ENCODE peak calls at places on chromosomes 13 and 19, in six cellular contexts. D is right atrium auricular region, O is transverse colon, W is astrocyte, H is cardiac muscle cell, S is left ventricle myocardium inferior. E is an unnamed sample.

GRCh38 chr19:18802354-18802753 is 11.2 kb upstream of the COMP start:
- DNase-seq in D (no peak), O (no peak), W (no peak), H (no peak), S (no peak), E (peak; percentile 64)

GRCh38 chr19:18153555-18154134 is 682 bp downstream of the PIK3R2 start:
- DNase-seq in D (no peak), O (peak; percentile 48), W (no peak), H (no peak), S (no peak), E (no peak)

GRCh38 chr13:30486230-30487074 is 20.7 kb upstream of the HMGB1 start:
- DNase-seq in D (no peak), O (peak; percentile 34), W (peak; percentile 37), H (peak; percentile 16), S (no peak), E (no peak)

GRCh38 chr19:15091918-15092753 is 10.1 kb downstream of the OR1I1 start:
- DNase-seq in D (no peak), O (no peak), W (peak; percentile 23), H (peak; percentile 81), S (no peak), E (peak; percentile 44)

GRCh38 chr13:25890671-25891212 is 161.1 kb downstream of the SHISA2 start:
- DNase-seq in D (no peak), O (no peak), W (no peak), H (peak; percentile 15), S (no peak), E (no peak)

GRCh38 chr19:18274303-18274775 is at the start of gene IQCN:
- DNase-seq in D (peak; percentile 77), O (peak; percentile 66), W (no peak), H (peak; percentile 28), S (no peak), E (no peak)

GRCh38 chr13:110683203-110683883 is 22.6 kb downstream of the CARS2 start:
- DNase-seq in D (no peak), O (no peak), W (no peak), H (peak; percentile 28), S (no peak), E (no peak)

GRCh38 chr19:48739400-48739825 is 997 bp downstream of the RASIP1 start:
- DNase-seq in D (no peak), O (no peak), W (no peak), H (no peak), S (no peak), E (no peak)

GRCh38 chr19:42129399-42130253 is 2.6 kb downstream of the POU2F2 start:
- DNase-seq in D (no peak), O (peak; percentile 75), W (no peak), H (peak; percentile 29), S (peak; percentile 29), E (peak; percentile 45)

GRCh38 chr19:38412491-38412890 is 9.6 kb downstream of the FAM98C start:
- DNase-seq in D (no peak), O (no peak), W (no peak), H (no peak), S (no peak), E (no peak)

GRCh38 chr13:37934339-37935191 is 65.0 kb upstream of the TRPC4 start:
- DNase-seq in D (no peak), O (no peak), W (no peak), H (no peak), S (peak; percentile 41), E (no peak)

GRCh38 chr13:32829269-32829668 is 187.0 kb upstream of the KL start:
- DNase-seq in D (no peak), O (no peak), W (peak; percentile 51), H (no peak), S (no peak), E (no peak)

GRCh38 chr19:4103073-4103418 is 20.9 kb downstream of the MAP2K2 start:
- DNase-seq in D (no peak), O (no peak), W (no peak), H (no peak), S (no peak), E (no peak)

GRCh38 chr19:58382997-58383603 is 2.3 kb upstream of the ZNF837 start:
- DNase-seq in D (no peak), O (no peak), W (no peak), H (no peak), S (no peak), E (no peak)

GRCh38 chr19:1747285-1748114 is 5.8 kb upstream of the ONECUT3 start:
- DNase-seq in D (no peak), O (no peak), W (peak; percentile 86), H (peak; percentile 89), S (no peak), E (no peak)

GRCh38 chr19:14871619-14872230 is 14.2 kb downstream of the OR7A17 start:
- DNase-seq in D (no peak), O (no peak), W (no peak), H (peak; percentile 39), S (no peak), E (no peak)

GRCh38 chr19:45385392-45386221 is 15.2 kb upstream of the ERCC2 start:
- DNase-seq in D (no peak), O (no peak), W (no peak), H (no peak), S (no peak), E (no peak)

GRCh38 chr13:108609353-108609752 is 20.1 kb upstream of the MYO16 start:
- DNase-seq in D (no peak), O (no peak), W (peak; percentile 4), H (peak; percentile 2), S (no peak), E (no peak)

GRCh38 chr19:44951179-44952159 is 3.7 kb upstream of the CLPTM1 start:
- DNase-seq in D (peak; percentile 78), O (peak; percentile 54), W (peak; percentile 52), H (peak; percentile 89), S (no peak), E (peak; percentile 82)

GRCh38 chr13:22748866-22749586 is 431.8 kb upstream of the SGCG start:
- DNase-seq in D (no peak), O (no peak), W (no peak), H (peak; percentile 31), S (no peak), E (no peak)

GRCh38 chr19:10286803-10287737 is at the start of gene ICAM4:
- DNase-seq in D (no peak), O (peak; percentile 48), W (no peak), H (peak; percentile 88), S (peak; percentile 87), E (peak; percentile 75)

GRCh38 chr13:36965767-36966166 is 33.4 kb downstream of the ALG5 start:
- DNase-seq in D (no peak), O (no peak), W (peak; percentile 72), H (peak; percentile 74), S (no peak), E (no peak)

GRCh38 chr13:47087841-47088240 is 191.0 kb upstream of the HTR2A start:
- DNase-seq in D (no peak), O (no peak), W (peak; percentile 77), H (peak; percentile 12), S (no peak), E (no peak)

GRCh38 chr13:42396501-42396900 is 124.5 kb downstream of the AKAP11 start:
- DNase-seq in D (no peak), O (no peak), W (no peak), H (no peak), S (no peak), E (no peak)

GRCh38 chr19:789473-790052 is 7.7 kb upstream of the PTBP1 start:
- DNase-seq in D (no peak), O (no peak), W (no peak), H (no peak), S (no peak), E (peak; percentile 51)

GRCh38 chr13:35474551-35474950 is 1.9 kb downstream of the MAB21L1 start:
- DNase-seq in D (no peak), O (no peak), W (no peak), H (no peak), S (no peak), E (no peak)

DNA sequence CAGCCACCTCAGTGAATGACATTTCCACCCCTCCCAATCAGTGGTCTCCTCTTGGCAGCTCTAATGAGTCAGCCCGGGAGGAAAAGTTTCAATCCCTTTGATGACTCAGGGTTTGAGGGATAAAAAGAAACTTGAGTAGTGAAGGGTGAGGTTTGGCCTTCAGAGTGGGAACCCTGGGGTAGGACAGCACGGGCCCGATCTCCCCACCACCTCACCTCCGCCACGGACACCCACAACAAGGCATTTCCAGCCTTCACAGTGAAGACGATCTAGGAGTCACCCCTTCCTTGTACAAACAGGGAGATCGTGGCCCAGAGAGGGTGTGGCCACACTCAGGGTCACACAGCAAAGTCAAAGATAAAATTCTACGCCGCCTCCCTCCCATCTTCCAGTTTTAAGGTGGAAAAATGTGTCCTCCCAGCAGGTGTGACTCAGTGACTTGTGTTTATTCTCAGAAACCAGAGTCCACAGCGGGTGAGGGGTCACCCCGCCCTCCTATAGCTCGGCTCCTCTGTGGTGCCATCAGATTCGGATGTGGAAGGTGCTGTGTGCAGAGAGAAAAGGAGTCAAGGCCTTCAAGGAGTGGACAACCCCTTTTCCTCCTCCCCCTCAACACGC is 12.3 kb downstream of the CIB3 start:
- DNase-seq in D (no peak), O (peak; percentile 47), W (peak; percentile 74), H (peak; percentile 30), S (no peak), E (no peak)
- H3K4me3 ChIP-seq in D (no peak overlapping the region), O (no peak overlapping the region), W (peak overlapping the region; percentile 19), H (no peak overlapping the region), S (no peak overlapping the region), E (no peak overlapping the region)

GRCh38 chr13:80348308-80348707 is 7.4 kb upstream of the SPRY2 start:
- DNase-seq in D (no peak), O (no peak), W (no peak), H (no peak), S (no peak), E (no peak)
- H3K4me1 ChIP-seq in D (no peaks in the 10 kb centered on the region), O (no peaks in the 10 kb centered on the region), W (no peaks in the 10 kb centered on the region), H (peaks cover 22% of the 10 kb centered on the region), S (peaks cover 25% of the 10 kb centered on the region), E (no peaks in the 10 kb centered on the region)

DNA sequence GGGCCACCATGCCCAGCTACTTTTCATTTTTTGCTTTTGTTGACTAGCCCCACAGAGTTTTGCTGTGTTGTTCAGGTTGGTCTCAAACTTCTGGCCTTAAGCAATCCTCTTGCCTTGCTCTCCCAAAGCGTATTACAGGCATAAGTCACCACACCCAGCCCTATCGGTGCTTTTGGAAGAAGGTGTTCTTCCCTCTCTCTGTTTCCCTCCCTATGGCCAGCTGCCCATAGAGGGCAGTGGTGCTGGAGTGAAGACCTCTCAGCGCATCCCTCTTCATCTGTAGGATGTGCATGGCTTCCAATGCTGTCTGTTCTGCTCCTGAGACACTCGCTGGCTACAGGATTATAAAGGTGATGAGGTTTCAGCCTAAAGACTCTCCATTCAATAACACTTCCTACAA is 1.3 kb upstream of the CD22 start:
- DNase-seq in D (no peak), O (no peak), W (no peak), H (no peak), S (no peak), E (no peak)
- TF ChIP-seq CTCF in D (no peak), O (no peak), W (no peak), H (peak; percentile 30), S (no peak), E (peak; percentile 64)

GRCh38 chr19:6854758-6855157 is 32.6 kb upstream of the ADGRE1 start:
- DNase-seq in D (no peak), O (no peak), W (no peak), H (no peak), S (no peak), E (no peak)

GRCh38 chr19:6853868-6854267 is 33.5 kb upstream of the ADGRE1 start:
- DNase-seq in D (no peak), O (no peak), W (no peak), H (no peak), S (no peak), E (no peak)

GRCh38 chr19:6852001-6852400 is 35.4 kb upstream of the ADGRE1 start:
- DNase-seq in D (no peak), O (no peak), W (no peak), H (no peak), S (no peak), E (no peak)

GRCh38 chr19:6861683-6862286 is 25.6 kb upstream of the ADGRE1 start:
- DNase-seq in D (no peak), O (no peak), W (no peak), H (no peak), S (no peak), E (no peak)

GRCh38 chr19:6856749-6857372 is 30.5 kb upstream of the ADGRE1 start:
- DNase-seq in D (no peak), O (no peak), W (no peak), H (no peak), S (no peak), E (no peak)
- H3K4me3 ChIP-seq in D (no peak overlapping the region), O (no peak overlapping the region), W (no peak overlapping the region), H (no peak overlapping the region), S (no peak overlapping the region), E (no peak overlapping the region)